ENCODE peak calls at places on chromosomes 4 and X, in eight cellular contexts. L is HEK293T; U is IMR-90; H is stimulated activated CD4-positive, alpha-beta T cell treated with anti-CD3 and anti-CD28 coated beads, Interleukin-12 subunit alpha, Interleukin-12 subunit beta, amount 100 ng/mL, for 24 hours; F is CD8-positive, alpha-beta memory T cell; Q is GDM1; P is skeletal muscle cell; M is ELF-1. B is an unnamed sample.

GRCh38 chr4:184439856-184440592 is 34.3 kb downstream of the IRF2 start:
- DNase-seq in L (no peak), U (peak), H (no peak), F (no peak), Q (no peak), P (peak), M (no peak), B (peak)

GRCh38 chr4:182906786-182907185 is 10.4 kb downstream of the DCTD start:
- DNase-seq in L (no peak), U (peak), H (no peak), F (no peak), Q (no peak), P (no peak), M (no peak), B (no peak)

GRCh38 chr4:168076989-168077725 is 15.2 kb upstream of the ANXA10 start:
- DNase-seq in L (peak), U (peak), H (peak), F (no peak), Q (peak), P (no peak), M (peak), B (no peak)

GRCh38 chrX:49243166-49243565 is 7.9 kb downstream of the CCDC22 start:
- DNase-seq in L (no peak), U (no peak), H (no peak), F (no peak), Q (no peak), P (no peak), M (no peak), B (no peak)

GRCh38 chrX:41148553-41148952 is 63.3 kb downstream of the USP9X start:
- DNase-seq in L (no peak), U (peak), H (no peak), F (no peak), Q (no peak), P (no peak), M (no peak), B (no peak)

GRCh38 chrX:38112566-38112965 is 106.2 kb downstream of the SYTL5 start:
- DNase-seq in L (no peak), U (no peak), H (no peak), F (no peak), Q (no peak), P (no peak), M (no peak), B (no peak)

GRCh38 chr4:66794635-66795034 is 750.7 kb downstream of the CENPC start:
- DNase-seq in L (no peak), U (no peak), H (no peak), F (no peak), Q (no peak), P (no peak), M (no peak), B (no peak)

GRCh38 chr4:185741795-185742194 is 70.2 kb downstream of the SORBS2 start:
- DNase-seq in L (no peak), U (no peak), H (no peak), F (no peak), Q (no peak), P (no peak), M (no peak), B (no peak)

GRCh38 chr4:186570193-186570996 is 15.0 kb upstream of the MTNR1A start:
- DNase-seq in L (no peak), U (peak), H (no peak), F (no peak), Q (no peak), P (peak), M (peak), B (no peak)

GRCh38 chrX:20265726-20266681 is 705 bp downstream of the RPS6KA3 start:
- DNase-seq in L (peak), U (peak), H (peak), F (peak), Q (no peak), P (no peak), M (peak), B (peak)